ENCODE peak calls at places on chromosome 6, in four cellular contexts. One of them, this sample, is unnamed.

GRCh38 chr6:84728602-84729001 is 35.8 kb downstream of the TBX18 start:
- DNase-seq in AG09309: no peak
- DNase-seq in kidney epithelial cell: no peak
- DNase-seq in left ventricle myocardium inferior: no peak
- DNase-seq in this sample: peak

GRCh38 chr6:146543211-146543939 is at the start of gene RAB32:
- DNase-seq in AG09309: peak
- DNase-seq in left ventricle myocardium inferior: peak
- DNase-seq in kidney epithelial cell: peak
- DNase-seq in this sample: peak

GRCh38 chr6:96611342-96611964 is 48.5 kb downstream of the FHL5 start:
- DNase-seq in left ventricle myocardium inferior: no peak
- DNase-seq in AG09309: no peak
- DNase-seq in kidney epithelial cell: no peak
- DNase-seq in this sample: no peak

GRCh38 chr6:130655586-130655985 is 171.6 kb upstream of the SMLR1 start:
- DNase-seq in left ventricle myocardium inferior: no peak
- DNase-seq in kidney epithelial cell: no peak
- DNase-seq in AG09309: peak
- DNase-seq in this sample: no peak

GRCh38 chr6:140436023-140436811 is 1061.8 kb upstream of the CITED2 start:
- DNase-seq in AG09309: peak
- DNase-seq in kidney epithelial cell: peak
- DNase-seq in left ventricle myocardium inferior: no peak
- DNase-seq in this sample: no peak

GRCh38 chr6:158548418-158549161 is 11.3 kb upstream of the TMEM181 start:
- DNase-seq in kidney epithelial cell: no peak
- DNase-seq in AG09309: no peak
- DNase-seq in left ventricle myocardium inferior: no peak
- DNase-seq in this sample: no peak

GRCh38 chr6:114144887-114145851 is 174.2 kb upstream of the HDAC2 start:
- DNase-seq in AG09309: no peak
- DNase-seq in left ventricle myocardium inferior: no peak
- DNase-seq in kidney epithelial cell: no peak
- DNase-seq in this sample: peak

GRCh38 chr6:170097505-170098427 is 193.1 kb downstream of the DLL1 start:
- DNase-seq in kidney epithelial cell: no peak
- DNase-seq in AG09309: no peak
- DNase-seq in left ventricle myocardium inferior: no peak
- DNase-seq in this sample: no peak

GRCh38 chr6:135233676-135234491 is 52.8 kb downstream of the MYB start:
- DNase-seq in kidney epithelial cell: no peak
- DNase-seq in left ventricle myocardium inferior: no peak
- DNase-seq in AG09309: no peak
- DNase-seq in this sample: no peak

GRCh38 chr6:159098636-159099106 is 53.9 kb upstream of the TAGAP start:
- DNase-seq in kidney epithelial cell: peak
- DNase-seq in AG09309: no peak
- DNase-seq in left ventricle myocardium inferior: no peak
- DNase-seq in this sample: no peak

GRCh38 chr6:1970151-1970561 is 275.2 kb downstream of the GMDS start:
- DNase-seq in AG09309: no peak
- DNase-seq in left ventricle myocardium inferior: no peak
- DNase-seq in kidney epithelial cell: no peak
- DNase-seq in this sample: no peak

GRCh38 chr6:83252717-83253116 is 59.6 kb downstream of the RWDD2A start:
- DNase-seq in left ventricle myocardium inferior: no peak
- DNase-seq in kidney epithelial cell: peak
- DNase-seq in AG09309: no peak
- DNase-seq in this sample: peak

DNA sequence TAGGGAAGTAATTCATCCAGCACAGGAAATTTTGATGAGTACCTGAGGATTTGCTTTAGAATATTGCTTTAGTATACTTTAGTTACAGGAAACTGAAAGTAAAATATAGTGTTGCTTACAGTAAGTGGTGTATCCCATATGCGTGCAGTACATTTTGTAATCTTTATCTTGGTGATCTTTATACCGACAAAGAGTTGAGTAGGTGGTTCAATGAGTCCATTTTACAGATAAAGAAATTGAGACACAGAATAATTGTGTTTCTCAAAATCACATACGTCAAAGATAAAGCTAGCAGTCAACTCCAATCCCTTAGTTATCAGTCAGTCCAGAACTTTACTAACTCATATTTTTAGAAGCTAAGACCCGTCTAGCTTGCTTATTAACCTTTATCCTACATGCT is 65.8 kb upstream of the E2F3 start:
- DNase-seq in kidney epithelial cell: no peak
- DNase-seq in AG09309: no peak
- DNase-seq in left ventricle myocardium inferior: no peak
- DNase-seq in this sample: no peak
- H3K4me3 ChIP-seq in kidney epithelial cell: no peak
- H3K4me3 ChIP-seq in AG09309: no peak
- H3K4me3 ChIP-seq in left ventricle myocardium inferior: no peak
- H3K4me3 ChIP-seq in this sample: no peak

DNA sequence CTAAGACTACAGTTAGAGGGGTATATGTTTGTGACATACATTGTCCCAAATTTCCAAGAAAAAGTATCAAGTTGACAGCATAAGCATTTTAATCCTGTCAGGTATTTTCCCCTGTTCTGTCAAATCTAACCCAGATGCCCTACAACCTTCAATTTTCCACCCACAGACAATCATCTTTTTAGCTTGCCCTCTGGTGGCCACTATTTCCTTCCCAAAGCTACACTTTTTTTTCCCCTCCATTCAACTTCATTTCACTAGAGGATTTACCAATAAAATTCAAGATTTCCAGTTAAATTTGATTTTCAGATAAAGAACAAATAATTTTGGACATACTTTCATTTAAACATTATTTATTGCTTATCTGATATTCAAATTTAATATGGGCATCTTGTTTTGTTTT is 286.6 kb downstream of the TENT5A start:
- DNase-seq in kidney epithelial cell: no peak
- DNase-seq in AG09309: peak
- DNase-seq in left ventricle myocardium inferior: no peak
- DNase-seq in this sample: no peak
- TF ChIP-seq CTCF in kidney epithelial cell: peak
- TF ChIP-seq CTCF in AG09309: peak
- TF ChIP-seq CTCF in left ventricle myocardium inferior: peak
- TF ChIP-seq CTCF in this sample: peak

GRCh38 chr6:33103776-33104175 is 28.0 kb downstream of the HLA-DPB1 start:
- DNase-seq in left ventricle myocardium inferior: no peak
- DNase-seq in kidney epithelial cell: no peak
- DNase-seq in AG09309: no peak
- DNase-seq in this sample: no peak

GRCh38 chr6:33105386-33105785 is 29.6 kb downstream of the HLA-DPB1 start:
- DNase-seq in AG09309: no peak
- DNase-seq in left ventricle myocardium inferior: no peak
- DNase-seq in kidney epithelial cell: no peak
- DNase-seq in this sample: no peak

GRCh38 chr6:33108307-33108706 is 32.5 kb downstream of the HLA-DPB1 start:
- DNase-seq in kidney epithelial cell: no peak
- DNase-seq in left ventricle myocardium inferior: no peak
- DNase-seq in AG09309: no peak
- DNase-seq in this sample: no peak

GRCh38 chr6:33104893-33105292 is 29.1 kb downstream of the HLA-DPB1 start:
- DNase-seq in kidney epithelial cell: no peak
- DNase-seq in AG09309: no peak
- DNase-seq in left ventricle myocardium inferior: no peak
- DNase-seq in this sample: no peak

GRCh38 chr6:33105916-33106871 is 30.4 kb downstream of the HLA-DPB1 start:
- DNase-seq in AG09309: no peak
- DNase-seq in left ventricle myocardium inferior: no peak
- DNase-seq in kidney epithelial cell: no peak
- DNase-seq in this sample: no peak
- H3K4me3 ChIP-seq in AG09309: no peak
- H3K4me3 ChIP-seq in left ventricle myocardium inferior: no peak
- H3K4me3 ChIP-seq in kidney epithelial cell: no peak
- H3K4me3 ChIP-seq in this sample: no peak

DNA sequence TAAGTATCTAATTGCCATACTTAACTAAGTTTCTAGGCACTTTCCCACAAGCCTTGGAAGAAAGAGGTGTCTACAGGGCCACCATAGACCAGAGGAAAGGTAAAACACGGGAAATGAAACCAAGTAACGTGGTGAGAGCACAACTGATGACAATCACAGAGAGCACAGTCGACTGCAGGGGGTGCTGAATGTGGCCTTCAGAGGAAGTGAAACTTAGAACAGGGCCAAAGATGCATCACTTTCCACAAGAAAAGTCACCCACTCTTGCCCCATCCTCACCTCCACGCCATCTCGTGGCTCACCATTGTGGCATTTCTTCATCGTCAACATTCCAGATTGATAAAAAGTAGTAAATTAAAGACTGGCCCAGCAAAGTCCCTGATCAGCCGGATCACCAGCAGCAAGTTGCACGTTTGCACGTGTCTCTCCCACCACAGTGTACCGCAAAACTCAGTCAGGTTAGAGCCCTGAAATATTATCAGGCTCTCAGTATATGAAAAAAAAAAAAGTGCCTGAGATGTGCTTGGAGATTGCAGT is 31.4 kb downstream of the HIVEP2 start:
- DNase-seq in kidney epithelial cell: no peak
- DNase-seq in AG09309: no peak
- DNase-seq in left ventricle myocardium inferior: no peak
- DNase-seq in this sample: no peak
- TF ChIP-seq CTCF in kidney epithelial cell: no peak
- TF ChIP-seq CTCF in AG09309: no peak
- TF ChIP-seq CTCF in left ventricle myocardium inferior: no peak
- TF ChIP-seq CTCF in this sample: no peak

GRCh38 chr6:16585805-16586204 is 175.5 kb downstream of the ATXN1 start:
- DNase-seq in kidney epithelial cell: no peak
- DNase-seq in left ventricle myocardium inferior: no peak
- DNase-seq in AG09309: peak
- DNase-seq in this sample: no peak
- H3K4me3 ChIP-seq in kidney epithelial cell: no peak
- H3K4me3 ChIP-seq in left ventricle myocardium inferior: peak
- H3K4me3 ChIP-seq in AG09309: peak
- H3K4me3 ChIP-seq in this sample: no peak

This sample was measured in retinal pigment epithelial cell.